ENCODE peak calls at places on chromosomes 5 and 9, in five cellular contexts. T is CD8-positive, alpha-beta T cell; D is endothelial cell of umbilical vein; A is K562; P is aorta. E is an unnamed sample.
A peak's percentile ranks its signal among the peaks of the same experiment; 100 is the strongest.

GRCh38 chr9:137390553-137391410 is 32.2 kb downstream of the EXD3 start:
- DNase-seq in T (no peak), D (no peak), P (no peak), A (no peak), E (no peak)

GRCh38 chr5:176844706-176845391 is 34.5 kb downstream of the UNC5A start:
- DNase-seq in P (no peak), T (no peak), D (no peak), A (no peak), E (peak; percentile 43)

GRCh38 chr5:143199843-143200242 is 203.6 kb downstream of the NR3C1 start:
- DNase-seq in T (no peak), P (no peak), A (no peak), D (no peak), E (no peak)

GRCh38 chr9:89380437-89381307 is 62.4 kb downstream of the SECISBP2 start:
- DNase-seq in A (no peak), P (no peak), T (no peak), D (no peak), E (no peak)

GRCh38 chr9:81053298-81054025 is 635.9 kb downstream of the TLE1 start:
- DNase-seq in D (no peak), T (no peak), A (no peak), P (no peak), E (no peak)

GRCh38 chr5:109921735-109922395 is 232.1 kb downstream of the MAN2A1 start:
- DNase-seq in A (no peak), D (no peak), T (peak; percentile 65), P (no peak), E (no peak)

GRCh38 chr5:137564475-137564961 is 65.4 kb upstream of the SPOCK1 start:
- DNase-seq in T (no peak), D (no peak), A (no peak), P (no peak), E (peak; percentile 59)

GRCh38 chr5:133564921-133565565 is 47.3 kb downstream of the FSTL4 start:
- DNase-seq in A (no peak), D (no peak), P (no peak), T (no peak), E (peak; percentile 6)

GRCh38 chr9:14846871-14847311 is 63.3 kb downstream of the FREM1 start:
- DNase-seq in T (peak; percentile 16), A (peak; percentile 58), P (peak; percentile 73), D (peak; percentile 28), E (peak; percentile 98)

GRCh38 chr5:149549461-149550266 is 1.6 kb downstream of the CSNK1A1 start:
- DNase-seq in T (peak; percentile 25), P (no peak), A (no peak), D (peak; percentile 68), E (peak; percentile 22)

GRCh38 chr5:72956324-72957140 is 691 bp downstream of the FCHO2 start:
- DNase-seq in A (peak; percentile 61), D (peak; percentile 70), P (peak; percentile 77), T (peak; percentile 16), E (peak; percentile 65)

GRCh38 chr5:113804264-113804663 is 290.8 kb downstream of the YTHDC2 start:
- DNase-seq in T (no peak), D (no peak), A (no peak), P (no peak), E (no peak)

GRCh38 chr5:157215826-157216167 is 35.2 kb downstream of the ITK start:
- DNase-seq in D (no peak), T (no peak), P (no peak), A (no peak), E (no peak)

GRCh38 chr5:448061-448765 is 5.2 kb downstream of the EXOC3 start:
- DNase-seq in P (peak; percentile 92), T (no peak), A (no peak), D (no peak), E (no peak)

GRCh38 chr5:172173771-172174170 is 14.3 kb downstream of the STK10 start:
- DNase-seq in D (no peak), A (no peak), T (peak; percentile 72), P (peak; percentile 63), E (no peak)

GRCh38 chr5:131570757-131571156 is 64.3 kb downstream of the RAPGEF6 start:
- DNase-seq in P (no peak), T (no peak), A (no peak), D (no peak), E (no peak)

GRCh38 chr5:3601929-3602712 is 6.5 kb downstream of the IRX1 start:
- DNase-seq in A (no peak), P (no peak), D (no peak), T (no peak), E (no peak)

DNA sequence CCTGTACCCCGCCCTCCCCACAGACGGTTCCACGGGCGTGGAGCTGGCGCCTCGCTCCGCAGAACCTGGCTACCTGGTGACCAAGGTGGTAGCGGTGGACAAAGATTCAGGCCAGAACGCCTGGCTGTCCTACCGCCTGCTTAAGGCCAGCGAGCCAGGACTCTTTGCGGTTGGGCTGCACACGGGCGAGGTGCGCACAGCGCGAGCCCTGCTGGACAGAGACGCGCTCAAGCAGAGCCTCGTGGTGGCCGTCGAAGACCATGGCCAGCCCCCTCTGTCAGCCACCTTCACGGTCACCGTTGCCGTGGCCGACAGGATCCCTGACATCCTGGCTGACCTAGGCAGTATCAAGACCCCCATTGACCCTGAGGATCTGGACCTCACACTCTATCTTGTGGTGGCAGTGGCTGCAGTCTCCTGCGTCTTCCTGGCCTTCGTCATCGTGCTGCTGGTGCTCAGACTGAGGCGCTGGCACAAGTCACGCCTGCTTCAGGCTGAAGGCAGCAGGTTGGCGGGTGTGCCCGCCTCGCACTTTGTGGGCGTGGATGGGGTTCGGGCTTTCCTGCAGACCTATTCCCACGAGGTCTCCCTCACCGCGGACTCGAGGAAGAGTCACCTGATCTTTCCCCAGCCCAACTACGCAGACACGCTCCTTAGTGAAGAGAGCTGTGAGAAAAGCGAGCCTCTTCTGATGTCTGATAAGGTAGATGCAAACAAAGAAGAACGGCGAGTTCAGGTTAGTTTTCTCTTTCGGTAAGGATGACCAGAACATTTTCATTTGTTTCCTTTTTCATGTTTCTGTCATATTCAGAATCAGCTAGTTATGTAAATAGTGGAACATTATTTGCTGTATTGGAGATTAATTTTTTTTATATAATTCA is 2.3 kb downstream of the PCDHGA5 start:
- DNase-seq in D (no peak), A (no peak), T (no peak), P (no peak), E (no peak)
- H3K9me3 ChIP-seq in D (peaks cover 2% of the 10 kb centered on the region), A (no peaks in the 10 kb centered on the region), T (peaks cover 8% of the 10 kb centered on the region), P (peaks cover 42% of the 10 kb centered on the region), E (peaks cover 41% of the 10 kb centered on the region)

DNA sequence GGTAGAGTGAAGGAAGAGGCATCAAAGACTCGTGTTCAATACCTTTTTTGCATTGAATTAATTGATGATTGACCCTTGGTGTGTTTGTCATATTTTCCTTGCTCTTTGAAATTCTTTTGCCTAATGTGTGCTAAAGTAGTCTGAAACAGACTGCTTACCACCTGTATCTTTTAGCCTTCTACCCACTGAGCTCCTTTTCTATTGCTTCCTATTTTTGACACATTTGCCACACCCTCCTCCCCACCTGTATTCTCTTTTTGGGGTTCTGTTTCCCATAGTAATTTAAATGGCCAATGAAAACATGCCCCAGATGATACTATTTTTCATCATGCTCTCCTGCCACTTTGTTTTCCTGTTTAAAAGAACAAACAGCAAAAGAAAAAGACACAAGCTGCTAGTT is 78.5 kb downstream of the ZCCHC7 start:
- DNase-seq in P (no peak), D (no peak), T (no peak), A (no peak), E (no peak)
- H3K36me3 ChIP-seq in P (no peaks in the 10 kb centered on the region), D (no peaks in the 10 kb centered on the region), T (no peaks in the 10 kb centered on the region), A (peaks cover 24% of the 10 kb centered on the region), E (no peaks in the 10 kb centered on the region)

DNA sequence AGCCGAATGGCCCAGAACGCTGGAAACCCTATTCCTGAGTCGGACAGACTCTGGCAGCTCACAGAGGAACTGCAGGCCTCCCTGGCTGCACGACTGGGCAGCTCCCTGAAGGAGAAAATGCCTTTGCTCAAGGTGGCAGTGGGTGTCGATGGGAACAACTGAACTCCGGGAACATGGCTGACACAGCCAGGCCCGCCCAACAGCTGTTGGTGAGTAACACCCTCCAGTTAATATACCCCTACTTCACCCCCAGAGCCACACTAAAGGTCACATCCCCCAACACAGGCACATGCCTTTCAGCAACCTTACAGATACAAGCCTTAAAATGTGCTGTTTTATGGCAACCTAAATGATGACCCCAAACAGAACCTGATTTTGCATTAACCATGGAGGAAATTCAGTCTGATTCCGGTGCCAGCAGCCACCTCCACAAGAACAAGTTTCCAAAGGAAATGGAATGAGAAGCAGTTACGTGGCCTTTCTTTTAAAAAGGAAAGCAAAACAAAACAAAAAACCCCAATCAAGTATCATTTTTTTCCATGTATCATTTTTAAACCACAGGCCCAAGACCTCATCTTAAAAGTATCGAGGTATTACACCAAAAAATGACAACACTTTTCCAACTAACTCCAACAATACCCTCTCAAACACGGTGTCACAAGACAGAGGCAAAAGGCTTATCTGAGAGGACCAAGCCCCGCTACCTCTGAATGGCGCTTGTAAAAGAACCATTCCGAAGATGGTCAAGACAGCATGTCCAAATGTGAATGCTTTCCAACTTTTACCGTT is 3.1 kb downstream of the KLF9 start:
- DNase-seq in T (peak; percentile 42), P (peak; percentile 73), A (peak; percentile 19), D (peak; percentile 77), E (peak; percentile 59)
- H3K4me3 ChIP-seq in T (peak overlapping the region; percentile 91), P (peak overlapping the region; percentile 88), A (peak overlapping the region; percentile 74), D (peak overlapping the region; percentile 91), E (peak overlapping the region; percentile 65)

GRCh38 chr5:63822633-63823032 is 139.6 kb downstream of the HTR1A start:
- DNase-seq in P (no peak), T (no peak), D (no peak), A (no peak), E (no peak)

GRCh38 chr5:63825984-63826383 is 136.3 kb downstream of the HTR1A start:
- DNase-seq in A (no peak), D (no peak), T (no peak), P (no peak), E (no peak)

DNA sequence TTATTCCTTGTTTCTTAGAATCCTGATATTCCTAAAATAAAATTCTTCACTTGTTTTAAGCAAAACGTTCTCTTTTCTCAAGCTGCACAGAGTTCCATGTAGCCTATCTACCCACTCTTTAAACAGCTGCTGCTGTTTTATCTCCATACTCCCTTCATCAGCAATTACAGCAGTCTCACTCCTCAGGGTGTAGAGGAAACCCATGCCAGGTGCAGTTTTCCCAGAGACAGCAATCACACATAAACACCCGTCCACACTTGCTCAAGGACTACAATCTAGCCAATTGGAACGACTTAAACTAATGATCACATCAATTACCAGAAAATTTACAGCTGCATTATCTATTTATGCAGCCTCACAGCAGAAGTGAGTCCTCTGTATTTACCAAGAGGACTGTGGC is 141.7 kb downstream of the HTR1A start:
- DNase-seq in D (no peak), P (no peak), T (no peak), A (no peak), E (no peak)
- H3K9me3 ChIP-seq in D (no peaks in the 10 kb centered on the region), P (peaks cover 2% of the 10 kb centered on the region), T (no peaks in the 10 kb centered on the region), A (no peaks in the 10 kb centered on the region), E (no peaks in the 10 kb centered on the region)

DNA sequence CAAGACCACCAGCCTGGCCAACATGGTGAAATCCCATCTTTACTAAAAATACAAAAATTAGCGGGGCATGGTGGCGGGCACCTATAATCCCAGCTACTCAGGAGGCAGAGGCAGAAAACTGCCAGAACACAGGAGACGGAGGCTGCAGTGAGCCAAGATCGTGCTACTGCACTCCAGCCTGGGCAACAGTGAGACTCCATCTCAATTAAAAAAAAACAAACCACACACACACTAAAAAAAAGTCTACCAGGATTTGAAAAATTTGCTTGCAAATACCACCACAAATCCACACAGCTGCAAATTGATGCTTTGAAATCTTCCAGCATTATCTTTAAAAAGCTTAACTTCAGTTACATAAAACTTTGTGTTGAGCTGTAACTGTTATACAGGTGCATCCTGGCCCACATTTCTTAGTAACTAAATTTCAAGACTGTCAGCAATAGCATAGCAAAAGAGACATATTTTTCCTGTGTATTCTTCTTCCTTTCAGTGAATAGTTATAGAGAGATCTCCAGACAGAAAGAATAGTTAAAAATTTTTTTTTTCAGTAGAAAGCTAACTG is 6.8 kb downstream of the CHD1 start:
- DNase-seq in T (no peak), P (no peak), A (no peak), D (no peak), E (no peak)
- H3K36me3 ChIP-seq in T (peaks cover 24% of the 10 kb centered on the region), P (no peaks in the 10 kb centered on the region), A (peaks cover 88% of the 10 kb centered on the region), D (peaks cover 10% of the 10 kb centered on the region), E (peaks cover 88% of the 10 kb centered on the region)

E was measured in MG63.